ENCODE peak calls at places on chromosomes 3 and 15, in ten cellular contexts. U is SK-MEL-5; M is ascending aorta; T is adipocyte; K is stimulated activated naive CD8-positive, alpha-beta T cell treated with anti-CD3 and anti-CD28 coated beads, Interleukin-15, amount 100 ng/mL, for 72 hours; P is left colon; R is EH; V is kidney epithelial cell; H is kidney; Q is ecto neural progenitor cell. J is an unnamed sample.

GRCh38 chr3:45688194-45688881 is 858 bp upstream of the SACM1L start:
- DNase-seq in U (peak), M (no peak), T (peak), K (peak), P (peak), R (peak), V (no peak), H (no peak), Q (peak), J (no peak)

GRCh38 chr15:89457086-89457485 is 39.3 kb downstream of the RHCG start:
- DNase-seq in U (peak), M (no peak), T (no peak), K (no peak), P (no peak), R (peak), V (no peak), H (no peak), Q (no peak), J (no peak)

GRCh38 chr3:117553461-117553860 is 843.9 kb downstream of the TUSC7 start:
- DNase-seq in U (no peak), M (no peak), T (peak), K (no peak), P (no peak), R (peak), V (peak), H (no peak), Q (no peak), J (no peak)

GRCh38 chr3:193016437-193016887 is 98.8 kb upstream of the MB21D2 start:
- DNase-seq in U (no peak), M (no peak), T (no peak), K (no peak), P (no peak), R (peak), V (no peak), H (no peak), Q (no peak), J (peak)

GRCh38 chr3:23920151-23920655 is 3.3 kb downstream of the RPL15 start:
- DNase-seq in U (no peak), M (no peak), T (peak), K (no peak), P (no peak), R (no peak), V (no peak), H (no peak), Q (no peak), J (no peak)

GRCh38 chr3:194487289-194488006 is 646 bp upstream of the ATP13A3 start:
- DNase-seq in U (no peak), M (peak), T (peak), K (peak), P (peak), R (peak), V (no peak), H (peak), Q (peak), J (peak)

GRCh38 chr3:41050149-41050548 is 149.2 kb upstream of the CTNNB1 start:
- DNase-seq in U (no peak), M (no peak), T (no peak), K (no peak), P (no peak), R (no peak), V (no peak), H (no peak), Q (no peak), J (no peak)

GRCh38 chr15:33675246-33675645 is 293.1 kb upstream of the CHRM5 start:
- DNase-seq in U (peak), M (no peak), T (peak), K (no peak), P (no peak), R (peak), V (no peak), H (no peak), Q (no peak), J (no peak)

GRCh38 chr3:94032187-94032586 is 3.8 kb upstream of the STX19 start:
- DNase-seq in U (no peak), M (no peak), T (peak), K (no peak), P (no peak), R (peak), V (no peak), H (no peak), Q (no peak), J (no peak)

GRCh38 chr3:132256984-132257383 is 60.2 kb upstream of the ACP3 start:
- DNase-seq in U (peak), M (no peak), T (peak), K (no peak), P (no peak), R (peak), V (no peak), H (no peak), Q (peak), J (peak)

GRCh38 chr3:52715714-52716305 is 9.9 kb downstream of the SPCS1 start:
- DNase-seq in U (no peak), M (no peak), T (no peak), K (no peak), P (no peak), R (no peak), V (no peak), H (no peak), Q (no peak), J (no peak)

GRCh38 chr3:18389108-18389733 is 35.9 kb downstream of the SATB1 start:
- DNase-seq in U (peak), M (no peak), T (peak), K (no peak), P (no peak), R (peak), V (no peak), H (no peak), Q (no peak), J (no peak)

GRCh38 chr3:48679416-48680380 is 6.0 kb downstream of the NCKIPSD start:
- DNase-seq in U (no peak), M (no peak), T (no peak), K (no peak), P (no peak), R (no peak), V (no peak), H (no peak), Q (no peak), J (no peak)

GRCh38 chr15:63780969-63781368 is 52.8 kb downstream of the HERC1 start:
- DNase-seq in U (no peak), M (no peak), T (no peak), K (no peak), P (no peak), R (no peak), V (no peak), H (no peak), Q (no peak), J (no peak)

GRCh38 chr3:73134034-73134433 is 72.6 kb downstream of the EBLN2 start:
- DNase-seq in U (no peak), M (no peak), T (no peak), K (no peak), P (no peak), R (no peak), V (no peak), H (no peak), Q (no peak), J (no peak)

GRCh38 chr15:101124731-101125558 is 126.9 kb downstream of the CHSY1 start:
- DNase-seq in U (no peak), M (no peak), T (peak), K (no peak), P (no peak), R (peak), V (no peak), H (peak), Q (no peak), J (no peak)

GRCh38 chr3:88219138-88219792 is 69.5 kb downstream of the C3orf38 start:
- DNase-seq in U (peak), M (no peak), T (peak), K (no peak), P (peak), R (peak), V (peak), H (peak), Q (peak), J (peak)

GRCh38 chr3:122921791-122922651 is 105.5 kb downstream of the SEMA5B start:
- DNase-seq in U (peak), M (peak), T (no peak), K (peak), P (no peak), R (no peak), V (no peak), H (peak), Q (peak), J (no peak)

GRCh38 chr3:188003188-188004171 is 150.5 kb upstream of the LPP start:
- DNase-seq in U (no peak), M (no peak), T (no peak), K (no peak), P (peak), R (no peak), V (no peak), H (no peak), Q (no peak), J (peak)

GRCh38 chr3:183895296-183895695 is 10.6 kb upstream of the PARL start:
- DNase-seq in U (peak), M (no peak), T (peak), K (peak), P (no peak), R (peak), V (peak), H (no peak), Q (no peak), J (no peak)

GRCh38 chr15:51780636-51781035 is 29.2 kb downstream of the TMOD2 start:
- DNase-seq in U (no peak), M (no peak), T (peak), K (no peak), P (no peak), R (no peak), V (no peak), H (no peak), Q (no peak), J (no peak)

GRCh38 chr3:11699083-11699427 is 55.3 kb upstream of the VGLL4 start:
- DNase-seq in U (no peak), M (no peak), T (peak), K (no peak), P (no peak), R (peak), V (no peak), H (no peak), Q (no peak), J (no peak)

GRCh38 chr15:101646652-101647051 is 5.5 kb downstream of the TM2D3 start:
- DNase-seq in U (no peak), M (no peak), T (peak), K (no peak), P (no peak), R (peak), V (no peak), H (no peak), Q (no peak), J (no peak)

GRCh38 chr3:46979958-46980497 is 562 bp downstream of the NBEAL2 start:
- DNase-seq in U (no peak), M (no peak), T (peak), K (no peak), P (no peak), R (peak), V (no peak), H (peak), Q (no peak), J (no peak)

GRCh38 chr3:128334086-128334650 is 132.5 kb downstream of the DNAJB8 start:
- DNase-seq in U (no peak), M (no peak), T (no peak), K (no peak), P (no peak), R (no peak), V (no peak), H (peak), Q (no peak), J (no peak)

GRCh38 chr15:80309769-80310384 is 57.9 kb upstream of the CTXND1 start:
- DNase-seq in U (peak), M (no peak), T (peak), K (no peak), P (no peak), R (peak), V (no peak), H (no peak), Q (no peak), J (no peak)

GRCh38 chr15:39685999-39686613 is 96.5 kb downstream of the FSIP1 start:
- DNase-seq in U (peak), M (no peak), T (peak), K (peak), P (no peak), R (peak), V (no peak), H (no peak), Q (no peak), J (no peak)

GRCh38 chr15:72968531-72968922 is 83.7 kb upstream of the NEO1 start:
- DNase-seq in U (no peak), M (no peak), T (no peak), K (no peak), P (peak), R (peak), V (no peak), H (no peak), Q (no peak), J (peak)

GRCh38 chr15:101773496-101774100 is 29.7 kb upstream of the OR4F6 start:
- DNase-seq in U (peak), M (no peak), T (no peak), K (no peak), P (no peak), R (no peak), V (no peak), H (peak), Q (no peak), J (no peak)

GRCh38 chr3:195236076-195236798 is 34.7 kb downstream of the XXYLT1 start:
- DNase-seq in U (no peak), M (no peak), T (no peak), K (no peak), P (peak), R (no peak), V (no peak), H (no peak), Q (no peak), J (peak)

GRCh38 chr3:156688849-156689452 is 14.6 kb downstream of the TIPARP start:
- DNase-seq in U (no peak), M (no peak), T (no peak), K (no peak), P (no peak), R (no peak), V (no peak), H (no peak), Q (no peak), J (no peak)

GRCh38 chr15:68277131-68277604 is 377 bp upstream of the FEM1B start:
- DNase-seq in U (peak), M (no peak), T (peak), K (no peak), P (peak), R (peak), V (no peak), H (no peak), Q (no peak), J (no peak)

GRCh38 chr15:100601158-100601557 is 826 bp downstream of the LINS1 start:
- DNase-seq in U (peak), M (no peak), T (peak), K (peak), P (no peak), R (peak), V (no peak), H (no peak), Q (no peak), J (no peak)

GRCh38 chr15:85035980-85036379 is 54.3 kb downstream of the PDE8A start:
- DNase-seq in U (no peak), M (no peak), T (no peak), K (no peak), P (no peak), R (peak), V (no peak), H (no peak), Q (no peak), J (no peak)